ENCODE peak calls at places on chromosomes 1 and 21, in eight cellular contexts. Y is hepatocyte, B is GM23338, Q is GM23248, P is OCI-LY7, F is PC-3, X is HCT116, A is SK-N-SH. I is an unnamed sample.

GRCh38 chr21:33640697-33641338 is 723 bp downstream of the CRYZL1 start:
- DNase-seq in Y (peak; percentile 49), B (peak; percentile 53), Q (peak; percentile 71), P (peak; percentile 20), F (peak; percentile 36), X (peak; percentile 4), A (peak; percentile 33), I (peak; percentile 46)

GRCh38 chr21:32726742-32727477 is 903 bp downstream of the SYNJ1 start:
- DNase-seq in Y (peak; percentile 46), B (peak; percentile 25), Q (peak; percentile 54), P (peak; percentile 21), F (peak; percentile 28), X (no peak), A (peak; percentile 34), I (peak; percentile 35)

GRCh38 chr1:29635501-29636263 is 399.4 kb downstream of the PTPRU start:
- DNase-seq in Y (no peak), B (no peak), Q (no peak), P (no peak), F (no peak), X (no peak), A (no peak), I (no peak)

GRCh38 chr21:42733037-42733632 is 79.7 kb downstream of the PDE9A start:
- DNase-seq in Y (no peak), B (peak; percentile 28), Q (no peak), P (no peak), F (no peak), X (no peak), A (no peak), I (no peak)

GRCh38 chr1:58487002-58487401 is 59.5 kb downstream of the OMA1 start:
- DNase-seq in Y (no peak), B (no peak), Q (no peak), P (no peak), F (no peak), X (no peak), A (no peak), I (no peak)

GRCh38 chr1:56287736-56288135 is 291.6 kb downstream of the PLPP3 start:
- DNase-seq in Y (no peak), B (no peak), Q (no peak), P (no peak), F (no peak), X (no peak), A (no peak), I (no peak)

GRCh38 chr1:169103443-169103842 is 3.0 kb upstream of the ATP1B1 start:
- DNase-seq in Y (peak; percentile 64), B (peak; percentile 12), Q (no peak), P (no peak), F (no peak), X (no peak), A (no peak), I (no peak)

GRCh38 chr1:183942933-183943693 is 94.4 kb downstream of the COLGALT2 start:
- DNase-seq in Y (peak; percentile 69), B (no peak), Q (peak; percentile 67), P (no peak), F (peak; percentile 79), X (peak; percentile 92), A (no peak), I (no peak)

GRCh38 chr1:212557739-212558664 is 50.6 kb upstream of the ATF3 start:
- DNase-seq in Y (peak; percentile 70), B (peak; percentile 70), Q (peak; percentile 77), P (no peak), F (peak; percentile 51), X (no peak), A (peak; percentile 78), I (no peak)

GRCh38 chr1:206633708-206634121 is 1.6 kb upstream of the DYRK3 start:
- DNase-seq in Y (peak; percentile 54), B (no peak), Q (peak; percentile 95), P (no peak), F (peak; percentile 83), X (no peak), A (no peak), I (no peak)

GRCh38 chr1:172480421-172480820 is 36.6 kb upstream of the PIGC start:
- DNase-seq in Y (no peak), B (no peak), Q (no peak), P (no peak), F (no peak), X (no peak), A (no peak), I (no peak)

GRCh38 chr1:94702440-94702810 is 117.7 kb upstream of the SLC44A3 start:
- DNase-seq in Y (no peak), B (no peak), Q (peak; percentile 68), P (no peak), F (no peak), X (no peak), A (no peak), I (no peak)

GRCh38 chr1:33721416-33721815 is 142.5 kb upstream of the HMGB4 start:
- DNase-seq in Y (no peak), B (no peak), Q (no peak), P (no peak), F (no peak), X (no peak), A (no peak), I (no peak)

GRCh38 chr1:33718166-33718565 is 145.7 kb upstream of the HMGB4 start:
- DNase-seq in Y (no peak), B (no peak), Q (no peak), P (no peak), F (no peak), X (no peak), A (no peak), I (no peak)

GRCh38 chr1:33723251-33723650 is 140.6 kb upstream of the HMGB4 start:
- DNase-seq in Y (no peak), B (no peak), Q (no peak), P (no peak), F (no peak), X (no peak), A (no peak), I (no peak)

GRCh38 chr1:33716976-33717688 is 146.7 kb upstream of the HMGB4 start:
- DNase-seq in Y (no peak), B (no peak), Q (no peak), P (no peak), F (no peak), X (no peak), A (no peak), I (no peak)

GRCh38 chr1:33719771-33720670 is 143.9 kb upstream of the HMGB4 start:
- DNase-seq in Y (no peak), B (no peak), Q (peak; percentile 38), P (no peak), F (no peak), X (no peak), A (no peak), I (no peak)
- TF ChIP-seq EZH2phosphoT487 in Y (no peak), B (no peak), Q (no peak), P (no peak), F (no peak), X (no peak), A (no peak), I (no peak)

DNA sequence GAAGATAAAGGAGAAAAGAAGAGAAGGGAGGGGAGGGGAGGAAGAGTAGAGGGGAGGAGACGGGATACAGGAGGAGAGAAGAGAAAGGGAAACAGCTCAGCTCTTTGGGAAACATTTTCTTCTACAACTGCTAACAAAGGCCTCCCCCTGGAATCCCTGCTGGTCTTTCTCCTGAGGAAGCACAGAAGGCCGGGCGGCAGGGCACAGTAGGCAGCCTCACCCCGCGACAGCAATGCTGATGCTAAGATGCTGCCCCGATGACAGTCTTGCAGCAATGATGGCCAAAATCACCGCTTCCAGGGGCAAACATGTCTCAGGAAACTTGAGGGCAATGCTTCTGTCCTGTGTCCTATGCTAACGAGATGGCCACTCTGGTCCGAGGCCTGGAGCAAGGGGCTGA is 5.2 kb downstream of the KIAA2013 start:
- DNase-seq in Y (no peak), B (no peak), Q (no peak), P (no peak), F (no peak), X (no peak), A (no peak), I (no peak)
- H3K4me1 ChIP-seq in Y (peaks cover 17% of the 10 kb centered on the region), B (peaks cover 9% of the 10 kb centered on the region), Q (peaks cover 26% of the 10 kb centered on the region), P (peaks cover 14% of the 10 kb centered on the region), F (peaks cover 24% of the 10 kb centered on the region), X (peaks cover 8% of the 10 kb centered on the region), A (peaks cover 15% of the 10 kb centered on the region), I (peaks cover 5% of the 10 kb centered on the region)

GRCh38 chr1:86335906-86336305 is 60.2 kb downstream of the ODF2L start:
- DNase-seq in Y (no peak), B (no peak), Q (no peak), P (no peak), F (no peak), X (no peak), A (no peak), I (no peak)
- H3K9me2 ChIP-seq in Y (no peaks in the 10 kb centered on the region), B (no peaks in the 10 kb centered on the region), Q (no peaks in the 10 kb centered on the region), P (no peaks in the 10 kb centered on the region), F (no peaks in the 10 kb centered on the region), X (no peaks in the 10 kb centered on the region), A (no peaks in the 10 kb centered on the region), I (no peaks in the 10 kb centered on the region)

DNA sequence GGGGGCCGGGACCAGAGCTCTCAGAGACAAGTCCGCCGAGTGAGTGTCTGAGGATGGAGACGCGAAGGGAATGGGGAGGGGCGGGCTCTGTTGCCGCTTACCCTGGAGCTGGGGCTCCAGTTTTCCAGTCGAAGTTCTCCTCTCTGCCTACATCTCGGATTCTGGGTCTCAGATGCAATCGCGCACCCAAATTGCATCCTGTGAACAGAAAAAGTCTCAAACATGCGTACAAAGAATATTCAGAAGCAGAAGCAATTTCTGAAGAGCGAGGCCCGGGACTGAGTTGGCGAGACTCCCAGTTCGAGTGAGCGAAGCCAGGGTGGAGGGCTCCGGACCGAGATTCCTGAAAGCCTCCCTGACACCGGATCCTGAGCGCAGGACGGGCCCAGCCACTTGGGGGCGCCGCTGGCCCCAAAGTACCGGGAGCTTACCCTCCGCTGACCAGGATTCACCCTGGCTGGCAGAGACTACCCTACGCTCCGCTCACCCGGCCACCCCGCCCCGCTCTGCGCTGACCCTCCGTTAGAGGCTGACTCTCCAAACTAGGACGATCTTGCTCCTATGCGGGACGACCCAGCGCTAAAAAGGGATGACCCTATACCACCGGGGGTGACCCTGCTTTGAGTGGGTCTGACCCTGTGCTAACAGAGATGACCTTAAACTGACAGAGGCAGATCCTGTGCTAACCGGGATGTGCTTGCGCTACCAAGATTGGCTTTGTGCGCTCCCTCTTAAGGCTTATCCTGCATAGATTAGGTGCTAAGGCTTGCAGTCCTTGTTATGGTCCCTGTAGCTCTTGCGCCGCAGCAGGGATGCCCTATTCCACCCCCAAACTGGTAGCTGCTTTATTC is 12.1 kb downstream of the FOXD2 start:
- DNase-seq in Y (peak; percentile 54), B (peak; percentile 88), Q (peak; percentile 30), P (no peak), F (peak; percentile 43), X (no peak), A (peak; percentile 67), I (no peak)
- TF ChIP-seq EZH2phosphoT487 in Y (no peak), B (no peak), Q (no peak), P (no peak), F (no peak), X (no peak), A (no peak), I (no peak)

DNA sequence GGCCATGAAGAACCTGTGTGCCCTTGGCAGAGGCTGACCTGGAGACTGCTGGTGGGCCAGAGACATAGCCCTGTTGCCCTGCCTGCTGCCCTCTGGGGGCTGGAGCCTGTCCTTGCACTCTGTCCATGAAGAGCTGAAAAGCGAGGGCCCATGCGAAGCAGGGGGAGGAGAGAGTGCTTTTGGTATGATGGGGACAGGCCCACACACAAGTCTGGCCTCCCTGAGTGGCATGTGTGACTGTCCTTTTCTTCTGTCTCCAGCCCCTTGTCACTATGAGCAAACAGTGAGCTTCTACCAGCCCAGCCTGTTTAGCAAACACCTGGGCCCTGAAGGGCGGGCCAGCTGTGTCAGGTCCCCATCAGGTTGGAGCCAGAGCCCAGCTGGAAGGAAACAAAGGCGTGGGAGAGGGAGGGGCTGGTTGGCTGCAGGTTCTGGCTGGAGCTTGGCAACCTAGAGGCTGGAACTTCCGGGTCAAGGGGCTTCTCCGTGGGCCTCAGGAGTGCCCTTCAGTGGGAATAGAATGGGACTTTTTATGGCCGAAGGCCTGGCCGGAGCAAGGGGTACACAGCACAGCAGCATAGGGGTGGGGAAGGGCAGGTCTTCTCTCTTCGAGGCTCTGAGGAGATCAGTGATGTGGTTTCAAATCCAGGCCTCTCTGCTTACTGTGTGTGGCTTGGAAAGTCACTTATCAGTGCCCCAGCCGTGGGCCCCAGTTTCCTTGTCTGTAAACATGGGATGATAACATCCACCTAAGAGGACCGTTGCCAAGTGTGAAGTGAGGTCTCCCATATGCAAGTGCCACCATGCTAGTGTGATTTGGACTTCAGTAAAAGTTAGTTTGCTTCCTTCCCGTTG is 14.3 kb downstream of the QSOX1 start:
- DNase-seq in Y (peak; percentile 69), B (peak; percentile 88), Q (peak; percentile 58), P (peak; percentile 53), F (peak; percentile 39), X (no peak), A (peak; percentile 78), I (peak; percentile 43)
- H3K4me1 ChIP-seq in Y (peaks cover 12% of the 10 kb centered on the region), B (peaks cover 21% of the 10 kb centered on the region), Q (peaks cover 6% of the 10 kb centered on the region), P (no peaks in the 10 kb centered on the region), F (peaks cover 54% of the 10 kb centered on the region), X (peaks cover 29% of the 10 kb centered on the region), A (peaks cover 14% of the 10 kb centered on the region), I (no peaks in the 10 kb centered on the region)